ENCODE peak calls at places on chromosome 1, in four cellular contexts. One of them, this sample, is unnamed.

GRCh38 chr1:235675152-235675890 is 25.7 kb upstream of the GNG4 start:
- DNase-seq in transverse colon: no peak
- DNase-seq in fibroblast of pulmonary artery: peak
- DNase-seq in IMR-90: peak
- DNase-seq in this sample: peak

GRCh38 chr1:156643266-156644092 is 1.6 kb downstream of the BCAN start:
- DNase-seq in transverse colon: no peak
- DNase-seq in fibroblast of pulmonary artery: no peak
- DNase-seq in IMR-90: no peak
- DNase-seq in this sample: no peak

GRCh38 chr1:180256353-180257027 is 26.4 kb downstream of the LHX4 start:
- DNase-seq in transverse colon: no peak
- DNase-seq in fibroblast of pulmonary artery: no peak
- DNase-seq in IMR-90: no peak
- DNase-seq in this sample: no peak

GRCh38 chr1:44326066-44326701 is 28.9 kb downstream of the ERI3 start:
- DNase-seq in transverse colon: no peak
- DNase-seq in fibroblast of pulmonary artery: no peak
- DNase-seq in IMR-90: no peak
- DNase-seq in this sample: no peak

GRCh38 chr1:180851995-180852887 is 60.5 kb upstream of the KIAA1614 start:
- DNase-seq in transverse colon: no peak
- DNase-seq in fibroblast of pulmonary artery: no peak
- DNase-seq in IMR-90: no peak
- DNase-seq in this sample: no peak

GRCh38 chr1:238279694-238280380 is 389.1 kb upstream of the ZP4 start:
- DNase-seq in transverse colon: no peak
- DNase-seq in fibroblast of pulmonary artery: no peak
- DNase-seq in IMR-90: no peak
- DNase-seq in this sample: no peak

GRCh38 chr1:79517425-79518219 is 511.1 kb upstream of the ADGRL4 start:
- DNase-seq in transverse colon: no peak
- DNase-seq in fibroblast of pulmonary artery: no peak
- DNase-seq in IMR-90: no peak
- DNase-seq in this sample: no peak

GRCh38 chr1:161763522-161764098 is 2.5 kb upstream of the ATF6 start:
- DNase-seq in transverse colon: no peak
- DNase-seq in fibroblast of pulmonary artery: no peak
- DNase-seq in IMR-90: no peak
- DNase-seq in this sample: no peak

GRCh38 chr1:212858461-212859265 is 588 bp downstream of the FLVCR1 start:
- DNase-seq in transverse colon: peak
- DNase-seq in fibroblast of pulmonary artery: peak
- DNase-seq in IMR-90: peak
- DNase-seq in this sample: no peak

GRCh38 chr1:39141925-39142324 is 62.6 kb upstream of the MACF1 start:
- DNase-seq in transverse colon: no peak
- DNase-seq in fibroblast of pulmonary artery: peak
- DNase-seq in IMR-90: peak
- DNase-seq in this sample: no peak

GRCh38 chr1:205754857-205755256 is 4.9 kb upstream of the NUCKS1 start:
- DNase-seq in transverse colon: no peak
- DNase-seq in fibroblast of pulmonary artery: no peak
- DNase-seq in IMR-90: no peak
- DNase-seq in this sample: no peak

GRCh38 chr1:14222086-14222485 is 376.4 kb upstream of the KAZN start:
- DNase-seq in transverse colon: no peak
- DNase-seq in fibroblast of pulmonary artery: no peak
- DNase-seq in IMR-90: no peak
- DNase-seq in this sample: no peak

GRCh38 chr1:234532511-234532922 is 53.5 kb upstream of the TARBP1 start:
- DNase-seq in transverse colon: peak
- DNase-seq in fibroblast of pulmonary artery: no peak
- DNase-seq in IMR-90: no peak
- DNase-seq in this sample: no peak

GRCh38 chr1:204628868-204629267 is 56.7 kb downstream of the LRRN2 start:
- DNase-seq in transverse colon: no peak
- DNase-seq in fibroblast of pulmonary artery: no peak
- DNase-seq in IMR-90: no peak
- DNase-seq in this sample: no peak
- TF ChIP-seq CTCF in transverse colon: no peak
- TF ChIP-seq CTCF in fibroblast of pulmonary artery: no peak
- TF ChIP-seq CTCF in IMR-90: no peak
- TF ChIP-seq CTCF in this sample: no peak

GRCh38 chr1:214590696-214591095 is 12.3 kb upstream of the CENPF start:
- DNase-seq in transverse colon: no peak
- DNase-seq in fibroblast of pulmonary artery: no peak
- DNase-seq in IMR-90: no peak
- DNase-seq in this sample: no peak
- H3K4me3 ChIP-seq in transverse colon: no peak
- H3K4me3 ChIP-seq in fibroblast of pulmonary artery: no peak
- H3K4me3 ChIP-seq in IMR-90: no peak
- H3K4me3 ChIP-seq in this sample: no peak

DNA sequence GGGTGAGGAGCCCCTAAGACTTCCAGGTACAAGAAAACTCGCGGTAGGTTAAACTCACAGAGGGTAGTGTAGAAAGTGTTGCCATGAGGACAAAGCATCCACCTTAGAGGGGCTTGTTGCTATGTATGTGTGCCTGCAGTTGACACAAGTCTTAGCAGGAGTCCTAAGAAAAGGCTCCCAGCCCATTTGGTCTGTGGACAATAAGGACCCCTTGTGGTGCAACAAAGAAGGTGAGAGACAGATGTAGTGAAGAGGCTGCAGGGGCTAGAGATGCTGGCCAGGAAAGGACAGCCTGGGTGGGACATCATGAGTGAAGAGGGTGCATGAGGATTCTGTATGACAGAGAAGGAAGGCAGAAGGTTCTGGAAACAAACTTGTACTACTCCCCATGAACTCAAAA is 36.3 kb upstream of the IL10 start:
- DNase-seq in transverse colon: peak
- DNase-seq in fibroblast of pulmonary artery: peak
- DNase-seq in IMR-90: peak
- DNase-seq in this sample: no peak
- TF ChIP-seq CTCF in transverse colon: no peak
- TF ChIP-seq CTCF in fibroblast of pulmonary artery: peak
- TF ChIP-seq CTCF in IMR-90: peak
- TF ChIP-seq CTCF in this sample: peak

GRCh38 chr1:61079898-61080336 is 2.4 kb upstream of the NFIA start:
- DNase-seq in transverse colon: peak
- DNase-seq in fibroblast of pulmonary artery: peak
- DNase-seq in IMR-90: peak
- DNase-seq in this sample: peak

GRCh38 chr1:61081135-61081636 is 1.2 kb upstream of the NFIA start:
- DNase-seq in transverse colon: no peak
- DNase-seq in fibroblast of pulmonary artery: no peak
- DNase-seq in IMR-90: no peak
- DNase-seq in this sample: no peak

GRCh38 chr1:61081637-61082335 is 575 bp upstream of the NFIA start:
- DNase-seq in transverse colon: peak
- DNase-seq in fibroblast of pulmonary artery: peak
- DNase-seq in IMR-90: peak
- DNase-seq in this sample: no peak

GRCh38 chr1:61079276-61079897 is 3.0 kb upstream of the NFIA start:
- DNase-seq in transverse colon: peak
- DNase-seq in fibroblast of pulmonary artery: no peak
- DNase-seq in IMR-90: no peak
- DNase-seq in this sample: no peak

GRCh38 chr1:61080408-61081134 is 1.8 kb upstream of the NFIA start:
- DNase-seq in transverse colon: no peak
- DNase-seq in fibroblast of pulmonary artery: no peak
- DNase-seq in IMR-90: no peak
- DNase-seq in this sample: no peak
- H3K4me3 ChIP-seq in transverse colon: peak
- H3K4me3 ChIP-seq in fibroblast of pulmonary artery: peak
- H3K4me3 ChIP-seq in IMR-90: no peak
- H3K4me3 ChIP-seq in this sample: peak

GRCh38 chr1:153404768-153405167 is 11.6 kb upstream of the S100A7A start:
- DNase-seq in transverse colon: peak
- DNase-seq in fibroblast of pulmonary artery: no peak
- DNase-seq in IMR-90: no peak
- DNase-seq in this sample: no peak
- TF ChIP-seq CTCF in transverse colon: peak
- TF ChIP-seq CTCF in fibroblast of pulmonary artery: peak
- TF ChIP-seq CTCF in IMR-90: peak
- TF ChIP-seq CTCF in this sample: peak

This sample was measured in HFF-Myc.